ENCODE peak calls at places on chromosomes 4 and X, in six cellular contexts. Q is left ventricle myocardium inferior, O is PC-3, K is hepatocyte, R is Peyer's patch, V is choroid plexus epithelial cell. G is an unnamed sample.

GRCh38 chr4:8342651-8343050 is 73.1 kb downstream of the HTRA3 start:
- DNase-seq in Q (peak; percentile 18), V (no peak), R (no peak), K (no peak), O (no peak), G (no peak)

GRCh38 chr4:2830632-2831610 is 12.7 kb upstream of the ADD1 start:
- DNase-seq in V (no peak), K (no peak), Q (peak; percentile 4), O (no peak), R (no peak), G (no peak)

GRCh38 chr4:95165926-95166524 is 382.7 kb downstream of the UNC5C start:
- DNase-seq in R (no peak), O (peak; percentile 72), Q (no peak), K (peak; percentile 87), V (peak; percentile 86), G (peak; percentile 83)

GRCh38 chr4:74109894-74110605 is 11.1 kb upstream of the CXCL2 start:
- DNase-seq in R (no peak), V (peak; percentile 75), O (peak; percentile 96), K (no peak), Q (no peak), G (peak; percentile 85)

GRCh38 chr4:61994036-61994435 is 793.9 kb downstream of the ADGRL3 start:
- DNase-seq in Q (no peak), O (peak; percentile 50), V (peak; percentile 35), R (no peak), K (no peak), G (peak; percentile 23)

GRCh38 chr4:84634961-84635360 is 52.0 kb downstream of the CDS1 start:
- DNase-seq in K (no peak), O (peak; percentile 60), Q (no peak), V (no peak), R (no peak), G (no peak)

GRCh38 chrX:6021316-6022091 is 207.2 kb downstream of the NLGN4X start:
- DNase-seq in O (peak; percentile 58), Q (no peak), V (peak; percentile 11), K (peak; percentile 52), R (no peak), G (peak; percentile 10)

GRCh38 chr4:181085584-181085983 is 1157.6 kb upstream of the TENM3 start:
- DNase-seq in Q (no peak), V (no peak), K (no peak), R (no peak), O (no peak), G (no peak)

GRCh38 chr4:118395057-118395679 is 42.4 kb upstream of the PRSS12 start:
- DNase-seq in V (no peak), R (no peak), K (no peak), Q (no peak), O (no peak), G (no peak)

GRCh38 chrX:115260330-115260729 is 26.4 kb upstream of the LRCH2 start:
- DNase-seq in K (peak; percentile 10), R (no peak), Q (no peak), V (peak; percentile 52), O (peak; percentile 15), G (no peak)

GRCh38 chr4:139416073-139416673 is 37.7 kb upstream of the RAB33B start:
- DNase-seq in O (peak; percentile 34), V (peak; percentile 80), Q (no peak), R (no peak), K (peak; percentile 40), G (peak; percentile 84)

GRCh38 chr4:183349673-183350072 is 27.4 kb upstream of the CLDN24 start:
- DNase-seq in Q (no peak), V (peak; percentile 31), R (no peak), O (peak; percentile 58), K (no peak), G (no peak)

GRCh38 chrX:134542485-134542884 is 82.5 kb downstream of the HPRT1 start:
- DNase-seq in R (no peak), Q (no peak), V (peak; percentile 86), K (peak; percentile 33), O (peak; percentile 73), G (peak; percentile 81)

GRCh38 chrX:142244568-142244967 is 39.5 kb upstream of the MAGEC2 start:
- DNase-seq in O (no peak), Q (no peak), R (no peak), V (no peak), K (no peak), G (no peak)

GRCh38 chrX:71543316-71543715 is 10.4 kb downstream of the OGT start:
- DNase-seq in Q (no peak), O (peak; percentile 95), K (peak; percentile 25), V (peak; percentile 68), R (no peak), G (peak; percentile 66)

GRCh38 chr4:101910786-101911373 is 120.3 kb downstream of the BANK1 start:
- DNase-seq in K (no peak), V (no peak), Q (no peak), R (no peak), O (no peak), G (no peak)

GRCh38 chrX:154064637-154065435 is 32.7 kb downstream of the MECP2 start:
- DNase-seq in V (no peak), R (no peak), O (no peak), Q (no peak), K (no peak), G (no peak)

GRCh38 chr4:6031831-6032230 is 13.6 kb upstream of the C4orf50 start:
- DNase-seq in Q (no peak), K (no peak), V (no peak), R (no peak), O (no peak), G (no peak)

GRCh38 chr4:149987330-149987751 is 90.9 kb upstream of the DCLK2 start:
- DNase-seq in Q (no peak), R (no peak), V (peak; percentile 50), O (no peak), K (peak; percentile 51), G (peak; percentile 57)

GRCh38 chrX:53186363-53186762 is 38.6 kb downstream of the KDM5C start:
- DNase-seq in K (no peak), O (peak; percentile 79), V (peak; percentile 23), Q (no peak), R (no peak), G (no peak)

GRCh38 chr4:33881176-33881575 is 2363.1 kb downstream of the ARAP2 start:
- DNase-seq in O (no peak), K (no peak), V (no peak), Q (no peak), R (no peak), G (no peak)

GRCh38 chr4:78482281-78482680 is 69.3 kb upstream of the ANXA3 start:
- DNase-seq in R (no peak), V (no peak), O (no peak), Q (no peak), K (no peak), G (no peak)

GRCh38 chr4:128241425-128241913 is 46.1 kb downstream of the PGRMC2 start:
- DNase-seq in V (peak; percentile 99), K (peak; percentile 49), Q (no peak), R (no peak), O (peak; percentile 96), G (peak; percentile 92)

GRCh38 chr4:25088342-25088952 is 57.7 kb upstream of the LGI2 start:
- DNase-seq in O (no peak), R (no peak), Q (peak; percentile 63), V (peak; percentile 6), K (no peak), G (no peak)

GRCh38 chr4:6277139-6277802 is 7.6 kb downstream of the WFS1 start:
- DNase-seq in R (no peak), O (no peak), K (no peak), Q (peak; percentile 61), V (no peak), G (no peak)

GRCh38 chr4:108173599-108174057 is 4.9 kb upstream of the LEF1 start:
- DNase-seq in K (no peak), R (no peak), O (no peak), Q (no peak), V (no peak), G (no peak)
- H3K4me3 ChIP-seq in K (peak overlapping the region; percentile 69), R (peak overlapping the region; percentile 64), O (peak overlapping the region; percentile 66), Q (peak overlapping the region; percentile 71), V (peak overlapping the region; percentile 46), G (peak overlapping the region; percentile 44)

DNA sequence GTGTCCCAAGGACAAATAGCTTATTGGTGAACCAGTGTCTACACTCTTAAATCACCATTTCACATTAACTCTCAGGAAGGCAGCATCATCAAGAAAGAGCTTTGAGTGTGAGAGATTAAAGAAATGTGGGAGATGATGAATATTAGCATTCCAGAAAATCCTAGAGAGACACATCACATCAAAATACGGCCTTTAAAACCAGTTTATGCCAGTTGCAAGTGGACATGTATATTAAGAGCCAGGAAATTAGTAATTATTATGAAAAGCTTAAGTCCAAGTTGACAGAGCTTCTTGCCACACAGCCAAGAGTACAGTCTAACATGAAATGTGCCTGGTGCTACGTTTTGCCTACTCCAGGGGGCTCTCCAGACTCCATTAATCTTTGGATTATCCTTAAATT is 503.0 kb upstream of the BOD1L1 start:
- DNase-seq in R (no peak), O (no peak), V (peak; percentile 14), Q (no peak), K (no peak), G (peak; percentile 12)
- TF ChIP-seq CTCF in R (no peak), O (no peak), V (peak; percentile 11), Q (no peak), K (no peak), G (no peak)

DNA sequence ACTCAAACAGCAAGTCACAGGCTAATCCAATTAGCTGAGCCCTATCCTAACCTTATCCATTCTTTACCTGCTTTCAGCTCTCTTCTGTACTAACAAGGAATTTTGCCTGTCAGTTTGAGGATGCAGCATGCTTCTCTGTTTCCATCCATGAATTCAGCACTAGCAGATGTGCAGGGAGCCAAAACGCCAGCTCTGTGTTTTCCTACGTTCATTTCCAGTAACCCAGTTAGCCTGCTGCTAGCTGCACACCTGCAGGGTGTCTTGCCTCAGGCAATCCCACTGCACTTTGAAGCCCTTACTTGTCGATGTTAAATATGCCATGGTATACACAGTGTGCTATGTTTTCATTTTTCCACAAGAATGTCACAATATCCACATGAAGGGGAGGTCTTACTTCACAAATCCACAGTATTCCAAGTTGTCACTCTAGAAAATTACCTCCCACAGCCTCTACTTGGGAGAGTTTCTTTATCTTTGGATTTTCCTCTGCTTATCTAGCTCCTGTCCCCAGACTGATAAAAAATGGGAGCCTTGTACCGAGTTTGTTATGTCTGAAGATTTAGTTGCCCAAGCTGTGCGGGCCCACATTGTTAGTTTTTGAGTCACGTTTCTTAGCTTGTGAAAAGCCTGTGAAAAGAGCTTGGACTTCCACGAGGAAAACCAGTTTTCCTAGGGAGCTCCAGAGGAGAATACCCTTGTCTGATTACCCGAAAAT is 127.6 kb upstream of the HHIP start:
- DNase-seq in O (no peak), R (no peak), K (no peak), Q (no peak), V (no peak), G (peak; percentile 61)
- H3K4me3 ChIP-seq in O (no peak overlapping the region), R (no peak overlapping the region), K (no peak overlapping the region), Q (no peak overlapping the region), V (no peak overlapping the region), G (no peak overlapping the region)

DNA sequence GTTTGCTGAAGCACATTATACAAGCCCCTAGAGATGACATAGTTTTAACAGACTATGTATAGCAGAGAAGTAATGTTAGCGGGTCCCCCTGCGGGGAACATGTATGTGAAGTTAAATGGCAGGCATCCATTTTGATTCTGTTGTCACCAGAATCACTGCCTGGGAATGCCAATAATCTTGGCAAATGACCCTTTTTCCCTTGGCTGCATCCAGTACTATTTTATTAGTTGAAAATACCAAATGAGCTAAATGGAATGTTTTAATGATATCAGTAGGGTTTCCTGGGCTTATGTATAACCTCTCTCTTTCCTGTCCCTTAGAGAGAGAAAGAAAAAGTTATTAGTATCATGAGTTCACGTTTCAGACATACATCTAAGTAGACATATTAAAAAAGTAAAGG is 93.6 kb downstream of the LIMCH1 start:
- DNase-seq in R (no peak), V (no peak), O (no peak), K (no peak), Q (no peak), G (no peak)
- TF ChIP-seq CTCF in R (no peak), V (no peak), O (no peak), K (no peak), Q (no peak), G (no peak)

GRCh38 chrX:24426340-24426913 is 38.7 kb upstream of the PDK3 start:
- DNase-seq in K (no peak), Q (no peak), V (peak; percentile 36), R (no peak), O (peak; percentile 39), G (peak; percentile 17)
- H3K4me3 ChIP-seq in K (no peak overlapping the region), Q (no peak overlapping the region), V (no peak overlapping the region), R (no peak overlapping the region), O (no peak overlapping the region), G (no peak overlapping the region)